ENCODE peak calls at places on chromosomes 16 and 17, in five cellular contexts. One of them, this sample, is unnamed.

GRCh38 chr16:53282975-53283946 is 151.0 kb upstream of the RBL2 start:
- DNase-seq in SK-N-SH: peak; percentile 51
- DNase-seq in stomach: no peak
- DNase-seq in GM10248: no peak
- DNase-seq in uterus: no peak
- DNase-seq in this sample: no peak

GRCh38 chr17:79950306-79950705 is 85.4 kb downstream of the TBC1D16 start:
- DNase-seq in SK-N-SH: peak; percentile 38
- DNase-seq in stomach: peak; percentile 69
- DNase-seq in GM10248: no peak
- DNase-seq in uterus: peak; percentile 13
- DNase-seq in this sample: no peak

GRCh38 chr16:85208643-85209520 is 96.6 kb upstream of the CIBAR2 start:
- DNase-seq in SK-N-SH: no peak
- DNase-seq in stomach: no peak
- DNase-seq in GM10248: no peak
- DNase-seq in uterus: no peak
- DNase-seq in this sample: no peak

GRCh38 chr16:3819741-3820724 is 60.5 kb downstream of the CREBBP start:
- DNase-seq in SK-N-SH: peak; percentile 79
- DNase-seq in stomach: peak; percentile 38
- DNase-seq in GM10248: no peak
- DNase-seq in uterus: no peak
- DNase-seq in this sample: no peak

GRCh38 chr16:2532494-2533141 is 1.4 kb upstream of the CEMP1 start:
- DNase-seq in SK-N-SH: peak; percentile 71
- DNase-seq in stomach: peak; percentile 88
- DNase-seq in GM10248: no peak
- DNase-seq in uterus: peak; percentile 73
- DNase-seq in this sample: peak; percentile 72

GRCh38 chr17:8885968-8886674 is 18.6 kb upstream of the PIK3R6 start:
- DNase-seq in SK-N-SH: no peak
- DNase-seq in stomach: no peak
- DNase-seq in GM10248: no peak
- DNase-seq in uterus: no peak
- DNase-seq in this sample: no peak

GRCh38 chr17:7176870-7177209 is 2.3 kb downstream of the ASGR1 start:
- DNase-seq in SK-N-SH: peak; percentile 55
- DNase-seq in stomach: no peak
- DNase-seq in GM10248: peak; percentile 22
- DNase-seq in uterus: no peak
- DNase-seq in this sample: no peak

GRCh38 chr16:10984509-10984908 is 40.1 kb downstream of the CLEC16A start:
- DNase-seq in SK-N-SH: no peak
- DNase-seq in stomach: no peak
- DNase-seq in GM10248: no peak
- DNase-seq in uterus: no peak
- DNase-seq in this sample: no peak

GRCh38 chr17:67253379-67253778 is 8.4 kb upstream of the HELZ start:
- DNase-seq in SK-N-SH: no peak
- DNase-seq in stomach: no peak
- DNase-seq in GM10248: no peak
- DNase-seq in uterus: no peak
- DNase-seq in this sample: no peak

GRCh38 chr17:7557825-7558543 is 566 bp upstream of the TNFSF13 start:
- DNase-seq in SK-N-SH: peak; percentile 82
- DNase-seq in stomach: peak; percentile 96
- DNase-seq in GM10248: peak; percentile 59
- DNase-seq in uterus: peak; percentile 84
- DNase-seq in this sample: no peak

GRCh38 chr17:47843391-47843730 is 2.3 kb upstream of the SCRN2 start:
- DNase-seq in SK-N-SH: no peak
- DNase-seq in stomach: no peak
- DNase-seq in GM10248: no peak
- DNase-seq in uterus: no peak
- DNase-seq in this sample: no peak

GRCh38 chr17:47846741-47847340 is 4.1 kb downstream of the SP6 start:
- DNase-seq in SK-N-SH: no peak
- DNase-seq in stomach: no peak
- DNase-seq in GM10248: no peak
- DNase-seq in uterus: no peak
- DNase-seq in this sample: no peak

GRCh38 chr17:47844230-47844629 is 3.2 kb upstream of the SCRN2 start:
- DNase-seq in SK-N-SH: no peak
- DNase-seq in stomach: no peak
- DNase-seq in GM10248: no peak
- DNase-seq in uterus: no peak
- DNase-seq in this sample: no peak

GRCh38 chr17:47847341-47848197 is 3.4 kb downstream of the SP6 start:
- DNase-seq in SK-N-SH: peak; percentile 71
- DNase-seq in stomach: no peak
- DNase-seq in GM10248: no peak
- DNase-seq in uterus: no peak
- DNase-seq in this sample: no peak

DNA sequence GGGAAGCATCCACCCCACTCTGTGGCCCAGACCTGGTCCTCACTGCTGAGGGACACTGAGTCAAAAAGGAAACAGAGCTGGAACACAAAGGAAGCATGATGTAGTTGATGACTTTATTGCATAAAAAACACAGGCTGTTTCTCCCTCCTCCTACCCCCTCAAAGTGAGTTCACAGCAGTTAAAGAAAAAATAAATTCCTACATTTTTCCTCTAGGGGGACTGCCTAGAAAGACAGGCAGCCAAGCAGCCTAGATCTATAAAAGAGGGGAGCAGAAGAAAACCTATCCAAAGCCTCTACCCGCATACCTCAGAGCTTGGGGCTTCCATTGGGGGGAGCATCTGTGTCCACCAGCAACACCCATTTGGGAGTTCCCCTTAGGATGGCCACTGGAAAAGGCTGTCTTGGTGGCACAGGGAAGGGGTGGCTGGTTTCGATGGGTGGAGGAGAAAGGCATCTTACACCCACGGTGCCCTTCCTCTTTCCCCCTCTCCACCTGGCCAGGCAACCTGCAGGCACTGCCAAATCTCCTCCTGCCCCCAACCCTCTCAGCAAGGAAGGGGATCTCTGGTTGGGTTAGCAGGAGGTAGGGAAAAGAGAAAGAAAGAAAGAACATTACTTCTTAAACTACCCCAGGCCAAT is 3.9 kb upstream of the SCRN2 start:
- DNase-seq in SK-N-SH: peak; percentile 68
- DNase-seq in stomach: no peak
- DNase-seq in GM10248: no peak
- DNase-seq in uterus: no peak
- DNase-seq in this sample: no peak
- TF ChIP-seq CTCF in SK-N-SH: peak; percentile 61
- TF ChIP-seq CTCF in stomach: no peak
- TF ChIP-seq CTCF in GM10248: no peak
- TF ChIP-seq CTCF in uterus: no peak
- TF ChIP-seq CTCF in this sample: no peak

GRCh38 chr17:43199633-43200032 is 12.0 kb upstream of the TMEM106A start:
- DNase-seq in SK-N-SH: no peak
- DNase-seq in stomach: no peak
- DNase-seq in GM10248: no peak
- DNase-seq in uterus: no peak
- DNase-seq in this sample: no peak

DNA sequence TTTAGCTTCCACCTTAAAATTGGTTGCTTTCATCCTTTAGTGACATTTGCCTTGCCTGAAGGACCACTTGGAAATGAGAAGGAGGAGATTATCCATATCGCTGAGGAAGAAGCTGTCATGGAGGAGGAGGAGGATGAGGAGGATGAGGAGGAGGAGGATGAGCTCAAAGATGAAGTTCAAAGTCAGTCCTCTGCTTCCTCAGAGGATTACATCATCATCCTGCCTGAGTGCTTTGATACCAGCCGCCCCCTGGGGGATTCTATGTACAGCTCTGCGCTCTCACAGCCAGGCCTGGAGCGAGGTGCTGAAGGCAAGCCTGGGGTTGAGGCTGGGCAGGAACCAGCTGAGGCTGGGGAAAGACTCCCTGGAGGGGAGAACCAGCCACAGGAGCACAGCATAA is 11.5 kb upstream of the TMEM106A start:
- DNase-seq in SK-N-SH: no peak
- DNase-seq in stomach: no peak
- DNase-seq in GM10248: no peak
- DNase-seq in uterus: no peak
- DNase-seq in this sample: no peak
- TF ChIP-seq CTCF in SK-N-SH: no peak
- TF ChIP-seq CTCF in stomach: no peak
- TF ChIP-seq CTCF in GM10248: no peak
- TF ChIP-seq CTCF in uterus: no peak
- TF ChIP-seq CTCF in this sample: no peak

GRCh38 chr17:81374890-81375289 is 20.4 kb upstream of the BAHCC1 start:
- DNase-seq in SK-N-SH: no peak
- DNase-seq in stomach: no peak
- DNase-seq in GM10248: no peak
- DNase-seq in uterus: no peak
- DNase-seq in this sample: no peak

GRCh38 chr17:81380117-81380516 is 15.1 kb upstream of the BAHCC1 start:
- DNase-seq in SK-N-SH: peak; percentile 56
- DNase-seq in stomach: no peak
- DNase-seq in GM10248: no peak
- DNase-seq in uterus: no peak
- DNase-seq in this sample: no peak

GRCh38 chr17:81378941-81379511 is 16.2 kb upstream of the BAHCC1 start:
- DNase-seq in SK-N-SH: peak; percentile 50
- DNase-seq in stomach: no peak
- DNase-seq in GM10248: no peak
- DNase-seq in uterus: no peak
- DNase-seq in this sample: no peak

GRCh38 chr17:81379523-81379942 is 15.7 kb upstream of the BAHCC1 start:
- DNase-seq in SK-N-SH: peak; percentile 57
- DNase-seq in stomach: peak; percentile 90
- DNase-seq in GM10248: no peak
- DNase-seq in uterus: no peak
- DNase-seq in this sample: no peak

GRCh38 chr17:81376946-81377733 is 18.1 kb upstream of the BAHCC1 start:
- DNase-seq in SK-N-SH: no peak
- DNase-seq in stomach: no peak
- DNase-seq in GM10248: no peak
- DNase-seq in uterus: no peak
- DNase-seq in this sample: no peak
- TF ChIP-seq CTCF in SK-N-SH: no peak
- TF ChIP-seq CTCF in stomach: no peak
- TF ChIP-seq CTCF in GM10248: no peak
- TF ChIP-seq CTCF in uterus: no peak
- TF ChIP-seq CTCF in this sample: no peak

GRCh38 chr17:2213291-2213960 is 90.2 kb downstream of the SMG6 start:
- DNase-seq in SK-N-SH: no peak
- DNase-seq in stomach: no peak
- DNase-seq in GM10248: no peak
- DNase-seq in uterus: no peak
- DNase-seq in this sample: no peak
- TF ChIP-seq CTCF in SK-N-SH: no peak
- TF ChIP-seq CTCF in stomach: no peak
- TF ChIP-seq CTCF in GM10248: no peak
- TF ChIP-seq CTCF in uterus: no peak
- TF ChIP-seq CTCF in this sample: no peak

This sample was measured in natural killer cell.